ENCODE peak calls at places on chromosomes 2 and 18, in seven cellular contexts. M is neuronal stem cell; P is spleen; Z is CD4-positive, alpha-beta memory T cell; K is right cardiac atrium; A is stomach; V is IMR-90. Q is an unnamed sample.

GRCh38 chr2:25400576-25401241 is 59.0 kb upstream of the DNMT3A start:
- DNase-seq in M (no peak), A (no peak), K (no peak), V (peak; percentile 23), Z (no peak), P (no peak), Q (no peak)

GRCh38 chr2:203544402-203544801 is 9.3 kb upstream of the RAPH1 start:
- DNase-seq in K (no peak), V (no peak), A (no peak), P (no peak), M (no peak), Z (no peak), Q (no peak)

GRCh38 chr2:237421542-237422047 is 7.6 kb upstream of the COL6A3 start:
- DNase-seq in P (peak; percentile 83), A (peak; percentile 81), M (peak; percentile 61), K (peak; percentile 92), V (peak; percentile 90), Z (peak; percentile 71), Q (peak; percentile 72)

GRCh38 chr2:31065356-31065755 is 72.9 kb downstream of the GALNT14 start:
- DNase-seq in P (no peak), K (no peak), A (no peak), M (no peak), Z (no peak), V (no peak), Q (no peak)

GRCh38 chr2:174217883-174218282 is 30.4 kb downstream of the OLA1 start:
- DNase-seq in V (no peak), M (no peak), Z (no peak), A (no peak), K (no peak), P (no peak), Q (no peak)

GRCh38 chr2:100109986-100110980 is 32.1 kb downstream of the AFF3 start:
- DNase-seq in V (no peak), Z (no peak), K (no peak), M (no peak), A (no peak), P (peak; percentile 88), Q (no peak)

GRCh38 chr2:160407393-160408204 is 86.0 kb downstream of the RBMS1 start:
- DNase-seq in Z (peak; percentile 67), K (peak; percentile 88), P (peak; percentile 95), A (peak; percentile 53), M (peak; percentile 56), V (peak; percentile 54), Q (peak; percentile 39)

GRCh38 chr18:60493066-60493465 is 120.5 kb upstream of the MC4R start:
- DNase-seq in M (no peak), A (no peak), P (no peak), Z (no peak), V (no peak), K (no peak), Q (no peak)

GRCh38 chr18:11998182-11998581 is 16.9 kb downstream of the IMPA2 start:
- DNase-seq in A (no peak), V (no peak), K (peak; percentile 70), M (no peak), Z (no peak), P (peak; percentile 45), Q (no peak)

GRCh38 chr2:44061876-44062275 is 66.1 kb upstream of the LRPPRC start:
- DNase-seq in P (no peak), A (no peak), M (no peak), V (no peak), K (no peak), Z (no peak), Q (no peak)

GRCh38 chr2:34365937-34366336 is 766.8 kb upstream of the FAM98A start:
- DNase-seq in K (no peak), M (peak; percentile 81), P (no peak), V (no peak), A (no peak), Z (no peak), Q (no peak)

GRCh38 chr2:102910724-102911123 is 148.9 kb downstream of the TMEM182 start:
- DNase-seq in A (no peak), Z (no peak), M (no peak), P (no peak), K (no peak), V (no peak), Q (no peak)

GRCh38 chr2:15942711-15943345 is 2.5 kb downstream of the MYCN start:
- DNase-seq in K (no peak), V (no peak), A (no peak), M (no peak), P (no peak), Z (no peak), Q (no peak)

GRCh38 chr2:15941970-15942710 is 1.8 kb downstream of the MYCN start:
- DNase-seq in V (no peak), M (peak; percentile 48), K (peak; percentile 50), Z (no peak), A (peak; percentile 36), P (no peak), Q (no peak)

GRCh38 chr2:15939854-15940660 is at the start of gene MYCN:
- DNase-seq in Z (peak; percentile 16), P (no peak), K (peak; percentile 62), V (no peak), M (peak; percentile 92), A (peak; percentile 69), Q (peak; percentile 16)

GRCh38 chr2:15940661-15941482 is 522 bp downstream of the MYCN start:
- DNase-seq in A (no peak), M (peak; percentile 51), K (peak; percentile 47), P (no peak), Z (no peak), V (no peak), Q (no peak)

DNA sequence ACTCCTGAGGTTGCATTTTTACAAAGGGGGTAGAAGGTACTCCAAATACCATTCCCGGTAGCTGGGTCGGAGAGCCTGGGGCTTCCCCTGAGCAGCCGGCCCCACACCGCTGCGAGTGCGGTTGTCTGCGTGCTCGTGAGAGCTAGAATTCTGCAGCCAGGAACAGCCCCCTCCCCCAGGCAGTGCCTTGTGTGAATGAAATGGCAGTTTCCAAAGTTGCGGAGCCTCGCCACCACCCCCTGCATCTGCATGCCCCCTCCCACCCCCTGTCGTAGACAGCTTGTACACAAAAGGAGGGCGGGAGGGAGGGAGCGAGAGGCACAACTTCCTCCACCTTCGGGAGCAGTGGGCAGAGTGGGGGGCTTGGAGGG is 1.1 kb downstream of the MYCN start:
- DNase-seq in M (peak; percentile 71), Z (no peak), A (no peak), V (no peak), P (no peak), K (no peak), Q (no peak)
- H3K27ac ChIP-seq in M (peak overlapping the region; percentile 82), Z (no peak overlapping the region), A (no peak overlapping the region), V (no peak overlapping the region), P (no peak overlapping the region), K (no peak overlapping the region), Q (no peak overlapping the region)

GRCh38 chr2:192696857-192697256 is 502.1 kb upstream of the TMEFF2 start:
- DNase-seq in P (no peak), V (no peak), A (no peak), Z (no peak), K (no peak), M (no peak), Q (no peak)
- H3K9me3 ChIP-seq in P (no peaks in the 10 kb centered on the region), V (no peaks in the 10 kb centered on the region), A (no peaks in the 10 kb centered on the region), Z (no peaks in the 10 kb centered on the region), K (no peaks in the 10 kb centered on the region), M (no peaks in the 10 kb centered on the region), Q (no peaks in the 10 kb centered on the region)

GRCh38 chr18:46621871-46622270 is 35.1 kb downstream of the LOXHD1 start:
- DNase-seq in V (no peak), P (no peak), K (no peak), M (no peak), Z (no peak), A (no peak), Q (no peak)

GRCh38 chr18:46622451-46622850 is 34.6 kb downstream of the LOXHD1 start:
- DNase-seq in K (no peak), A (no peak), M (no peak), P (no peak), Z (no peak), V (no peak), Q (no peak)

GRCh38 chr18:46624127-46624526 is 32.9 kb downstream of the LOXHD1 start:
- DNase-seq in P (no peak), K (no peak), M (no peak), A (no peak), V (no peak), Z (no peak), Q (no peak)

GRCh38 chr18:46623541-46623940 is 33.5 kb downstream of the LOXHD1 start:
- DNase-seq in A (no peak), Z (peak; percentile 3), M (no peak), P (peak; percentile 88), V (no peak), K (peak; percentile 65), Q (no peak)

DNA sequence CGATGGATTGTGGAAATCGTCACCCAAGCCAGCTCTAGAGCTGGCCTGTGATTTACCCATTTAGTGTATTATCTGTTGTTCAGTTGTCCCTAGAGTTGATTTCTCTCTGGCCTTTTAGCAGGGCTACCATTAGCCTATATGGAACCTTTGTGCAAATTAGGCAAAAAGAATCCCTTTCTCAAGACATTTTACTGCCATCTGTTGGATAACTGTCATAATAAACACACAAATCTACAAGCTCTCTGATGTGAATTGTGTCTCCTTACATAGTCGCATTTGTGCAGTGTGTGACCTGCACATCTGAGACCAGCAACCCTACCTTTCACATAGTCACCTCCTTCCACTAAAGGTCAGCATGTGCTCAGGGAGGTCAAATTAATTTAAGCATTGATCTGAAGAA is 34.0 kb downstream of the LOXHD1 start:
- DNase-seq in V (peak; percentile 15), A (no peak), Z (no peak), K (no peak), M (no peak), P (no peak), Q (no peak)
- H3K27ac ChIP-seq in V (no peak overlapping the region), A (no peak overlapping the region), Z (no peak overlapping the region), K (no peak overlapping the region), M (no peak overlapping the region), P (no peak overlapping the region), Q (no peak overlapping the region)

GRCh38 chr18:4578449-4578848 is 123.3 kb upstream of the DLGAP1 start:
- DNase-seq in V (no peak), Z (no peak), P (peak; percentile 52), A (no peak), M (no peak), K (no peak), Q (no peak)
- H3K9me3 ChIP-seq in V (peaks cover 21% of the 10 kb centered on the region), Z (peaks cover 3% of the 10 kb centered on the region), P (peaks cover 70% of the 10 kb centered on the region), A (no peaks in the 10 kb centered on the region), M (peaks cover 13% of the 10 kb centered on the region), K (no peaks in the 10 kb centered on the region), Q (peaks cover 17% of the 10 kb centered on the region)

GRCh38 chr18:6624271-6624670 is 105.2 kb upstream of the ARHGAP28 start:
- DNase-seq in A (no peak), Z (no peak), V (peak; percentile 73), P (no peak), M (no peak), K (no peak), Q (no peak)
- H3K27ac ChIP-seq in A (no peak overlapping the region), Z (no peak overlapping the region), V (peak overlapping the region; percentile 39), P (peak overlapping the region; percentile 18), M (no peak overlapping the region), K (peak overlapping the region; percentile 14), Q (no peak overlapping the region)

Q was measured in CD4-positive, alpha-beta T cell.